ENCODE peak calls at places on chromosomes 11 and 22, in ten cellular contexts. K is body of pancreas, M is A549, O is spleen, Y is uterus, S is adrenal gland, G is ovary, T is tibial nerve, L is HCT116, V is esophagus squamous epithelium. B is an unnamed sample.

GRCh38 chr22:21942407-21942895 is 10.2 kb downstream of the PPM1F start:
- DNase-seq in K (no peak), M (peak), O (peak), Y (peak), S (peak), G (no peak), T (peak), L (peak), V (no peak), B (no peak)

GRCh38 chr22:35308480-35308945 is 8.8 kb downstream of the TOM1 start:
- DNase-seq in K (no peak), M (no peak), O (no peak), Y (no peak), S (no peak), G (no peak), T (no peak), L (no peak), V (no peak), B (no peak)

GRCh38 chr11:130434521-130435223 is 6.3 kb upstream of the ADAMTS8 start:
- DNase-seq in K (peak), M (peak), O (peak), Y (peak), S (peak), G (peak), T (peak), L (peak), V (no peak), B (peak)

GRCh38 chr11:121154473-121154872 is 53.4 kb downstream of the TECTA start:
- DNase-seq in K (no peak), M (no peak), O (no peak), Y (no peak), S (no peak), G (no peak), T (no peak), L (no peak), V (no peak), B (no peak)

GRCh38 chr22:45884201-45885067 is 92.5 kb downstream of the WNT7B start:
- DNase-seq in K (no peak), M (no peak), O (peak), Y (peak), S (no peak), G (no peak), T (no peak), L (no peak), V (no peak), B (no peak)

GRCh38 chr11:72113170-72113808 is 794 bp upstream of the ANAPC15 start:
- DNase-seq in K (no peak), M (no peak), O (no peak), Y (no peak), S (no peak), G (no peak), T (no peak), L (no peak), V (no peak), B (peak)

GRCh38 chr11:3044004-3044403 is 13.2 kb downstream of the CARS1 start:
- DNase-seq in K (no peak), M (no peak), O (peak), Y (no peak), S (peak), G (no peak), T (no peak), L (no peak), V (no peak), B (no peak)

GRCh38 chr11:44681698-44682097 is 45.1 kb upstream of the TSPAN18 start:
- DNase-seq in K (no peak), M (no peak), O (no peak), Y (no peak), S (peak), G (no peak), T (no peak), L (no peak), V (no peak), B (no peak)

GRCh38 chr11:128725630-128726461 is 32.0 kb downstream of the FLI1 start:
- DNase-seq in K (no peak), M (no peak), O (peak), Y (no peak), S (peak), G (no peak), T (peak), L (no peak), V (peak), B (no peak)

GRCh38 chr11:67507242-67507890 is 596 bp downstream of the CDK2AP2 start:
- DNase-seq in K (peak), M (peak), O (no peak), Y (no peak), S (peak), G (no peak), T (peak), L (peak), V (no peak), B (no peak)

GRCh38 chr11:67508486-67509121 is 642 bp upstream of the CDK2AP2 start:
- DNase-seq in K (peak), M (peak), O (peak), Y (peak), S (peak), G (peak), T (peak), L (peak), V (peak), B (peak)

GRCh38 chr11:67506426-67507032 is 1.4 kb upstream of the PITPNM1 start:
- DNase-seq in K (no peak), M (no peak), O (no peak), Y (no peak), S (no peak), G (no peak), T (no peak), L (no peak), V (no peak), B (no peak)

GRCh38 chr11:67510023-67510345 is 2.0 kb upstream of the CDK2AP2 start:
- DNase-seq in K (no peak), M (no peak), O (no peak), Y (no peak), S (no peak), G (no peak), T (no peak), L (no peak), V (no peak), B (no peak)

GRCh38 chr11:67507891-67508485 is at the start of gene CDK2AP2:
- DNase-seq in K (peak), M (peak), O (peak), Y (peak), S (peak), G (peak), T (peak), L (peak), V (peak), B (peak)
- TF ChIP-seq POLR2A in K (peak), M (peak), O (peak), Y (peak), S (peak), G (peak), T (peak), L (peak), V (peak), B (no peak)

DNA sequence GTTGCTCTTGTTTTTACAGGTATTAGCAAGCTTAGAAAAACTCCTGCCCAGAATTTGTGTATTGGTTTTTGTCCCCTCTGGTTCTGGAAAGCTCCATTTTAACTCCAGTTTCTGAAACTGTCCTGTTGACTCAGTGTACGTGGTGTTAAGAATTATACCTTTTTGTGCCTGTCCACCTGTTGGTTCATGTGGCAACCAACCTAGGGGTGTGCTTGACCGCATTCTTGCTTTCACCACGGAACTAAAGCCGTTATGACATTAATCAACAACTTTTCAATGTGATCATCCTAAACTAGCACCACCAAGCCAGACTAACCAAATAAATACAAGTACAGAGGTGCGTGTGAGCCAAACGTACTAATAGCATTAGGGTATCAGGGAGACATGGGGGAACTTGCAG is 56.0 kb upstream of the PTH start:
- DNase-seq in K (no peak), M (no peak), O (no peak), Y (no peak), S (no peak), G (no peak), T (no peak), L (no peak), V (no peak), B (no peak)
- TF ChIP-seq POLR2A in K (no peak), M (no peak), O (no peak), Y (no peak), S (no peak), G (no peak), T (no peak), L (no peak), V (no peak), B (no peak)

DNA sequence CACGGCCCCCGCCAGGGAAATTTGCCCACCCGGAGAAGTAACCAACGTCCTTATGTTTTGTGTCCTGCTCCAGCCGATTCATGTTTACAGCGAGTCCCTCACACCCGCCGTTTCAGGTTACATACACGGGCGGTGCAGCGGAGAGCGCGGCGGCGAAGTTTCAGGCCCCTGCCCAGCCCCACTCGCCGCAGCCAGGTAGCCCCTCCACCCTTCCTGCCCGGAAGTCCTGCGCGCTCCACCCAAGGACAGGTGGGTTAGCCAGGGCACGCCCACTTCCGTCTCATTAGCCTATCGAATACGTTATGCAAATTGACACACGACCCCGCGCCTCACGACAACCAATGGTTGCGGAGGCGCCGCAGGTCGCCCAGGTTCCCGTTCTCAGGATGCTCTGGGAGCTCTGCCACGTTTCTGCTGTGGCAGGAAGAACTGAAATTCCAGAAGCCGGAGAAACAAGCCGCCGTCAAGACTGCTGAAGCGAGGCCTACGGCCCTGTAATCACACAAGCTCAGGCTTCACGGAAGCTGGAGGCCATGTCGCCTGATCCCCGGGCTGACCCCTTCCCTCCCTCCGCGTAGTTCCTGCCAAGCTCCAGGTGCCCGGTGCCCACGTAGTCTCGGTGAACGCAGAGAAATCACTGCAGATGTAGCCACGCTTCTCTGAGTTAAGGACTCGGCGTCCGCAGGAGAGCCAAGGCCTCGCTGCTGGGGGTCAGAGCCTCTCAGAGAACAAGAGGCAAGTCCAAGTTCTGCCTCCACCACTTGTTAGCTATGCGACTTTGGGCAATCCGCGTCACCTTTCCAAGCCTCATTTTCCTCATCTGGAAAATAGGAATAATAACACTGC is 22.4 kb upstream of the MYH9 start:
- DNase-seq in K (peak), M (no peak), O (peak), Y (peak), S (peak), G (peak), T (no peak), L (peak), V (peak), B (peak)
- TF ChIP-seq POLR2A in K (peak), M (no peak), O (no peak), Y (no peak), S (peak), G (peak), T (no peak), L (peak), V (no peak), B (no peak)

DNA sequence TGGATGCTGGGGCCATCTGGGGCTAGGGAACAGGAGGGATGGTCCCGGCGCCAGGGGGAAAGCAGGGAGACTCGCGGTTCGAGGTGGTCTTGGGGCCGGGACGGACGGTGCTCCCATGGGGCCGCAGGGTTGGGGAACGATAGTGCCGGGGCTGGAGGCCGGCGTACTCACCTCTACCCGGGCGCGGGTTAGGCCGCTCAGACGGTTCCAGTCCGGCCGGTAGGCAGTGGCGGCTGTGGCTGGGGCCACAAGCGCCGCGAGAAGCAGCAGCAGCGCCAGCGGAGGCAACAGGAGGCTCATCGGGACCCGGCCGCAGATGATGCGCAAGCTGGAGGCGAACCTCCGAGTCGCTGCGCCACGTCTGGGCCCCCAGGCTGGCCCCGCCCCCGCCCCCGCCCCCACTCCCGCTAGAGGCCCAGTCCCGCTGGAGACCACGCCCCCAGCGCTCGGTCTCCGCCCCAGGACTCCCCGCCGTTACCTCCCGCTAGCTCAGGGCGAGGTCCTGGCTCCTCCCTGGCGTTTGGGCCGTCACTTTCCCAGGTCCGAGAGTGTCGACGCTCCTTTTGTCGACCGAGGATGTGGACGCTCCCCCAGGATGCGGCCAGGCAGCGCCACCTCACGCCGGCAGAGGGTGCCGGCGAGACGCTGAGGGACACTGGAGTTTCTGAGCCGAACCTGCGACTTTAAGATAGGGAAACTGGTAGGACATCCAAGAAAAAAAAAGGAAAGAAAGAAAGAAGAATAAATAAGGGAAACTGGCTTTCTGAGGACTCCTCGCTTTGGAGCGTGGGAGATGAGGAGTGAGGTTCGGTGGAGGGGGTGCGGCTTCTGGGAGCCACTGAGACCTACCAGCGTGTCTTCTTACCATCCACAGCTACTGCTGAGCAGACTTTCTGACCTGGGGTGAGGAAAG is at the start of gene SELENOM:
- DNase-seq in K (peak), M (peak), O (peak), Y (peak), S (peak), G (peak), T (peak), L (peak), V (peak), B (peak)
- TF ChIP-seq POLR2A in K (peak), M (peak), O (no peak), Y (peak), S (peak), G (peak), T (peak), L (no peak), V (peak), B (no peak)

GRCh38 chr11:65401073-65401802 is 14.8 kb downstream of the FRMD8 start:
- DNase-seq in K (no peak), M (no peak), O (no peak), Y (no peak), S (no peak), G (no peak), T (no peak), L (no peak), V (no peak), B (no peak)

GRCh38 chr11:65401803-65402248 is 15.4 kb downstream of the FRMD8 start:
- DNase-seq in K (no peak), M (no peak), O (no peak), Y (no peak), S (no peak), G (no peak), T (no peak), L (no peak), V (no peak), B (no peak)

GRCh38 chr11:65399249-65399648 is 12.8 kb downstream of the FRMD8 start:
- DNase-seq in K (no peak), M (no peak), O (no peak), Y (no peak), S (no peak), G (no peak), T (no peak), L (no peak), V (no peak), B (no peak)

GRCh38 chr11:65399845-65400244 is 13.4 kb downstream of the FRMD8 start:
- DNase-seq in K (no peak), M (no peak), O (no peak), Y (no peak), S (no peak), G (no peak), T (no peak), L (no peak), V (no peak), B (no peak)

DNA sequence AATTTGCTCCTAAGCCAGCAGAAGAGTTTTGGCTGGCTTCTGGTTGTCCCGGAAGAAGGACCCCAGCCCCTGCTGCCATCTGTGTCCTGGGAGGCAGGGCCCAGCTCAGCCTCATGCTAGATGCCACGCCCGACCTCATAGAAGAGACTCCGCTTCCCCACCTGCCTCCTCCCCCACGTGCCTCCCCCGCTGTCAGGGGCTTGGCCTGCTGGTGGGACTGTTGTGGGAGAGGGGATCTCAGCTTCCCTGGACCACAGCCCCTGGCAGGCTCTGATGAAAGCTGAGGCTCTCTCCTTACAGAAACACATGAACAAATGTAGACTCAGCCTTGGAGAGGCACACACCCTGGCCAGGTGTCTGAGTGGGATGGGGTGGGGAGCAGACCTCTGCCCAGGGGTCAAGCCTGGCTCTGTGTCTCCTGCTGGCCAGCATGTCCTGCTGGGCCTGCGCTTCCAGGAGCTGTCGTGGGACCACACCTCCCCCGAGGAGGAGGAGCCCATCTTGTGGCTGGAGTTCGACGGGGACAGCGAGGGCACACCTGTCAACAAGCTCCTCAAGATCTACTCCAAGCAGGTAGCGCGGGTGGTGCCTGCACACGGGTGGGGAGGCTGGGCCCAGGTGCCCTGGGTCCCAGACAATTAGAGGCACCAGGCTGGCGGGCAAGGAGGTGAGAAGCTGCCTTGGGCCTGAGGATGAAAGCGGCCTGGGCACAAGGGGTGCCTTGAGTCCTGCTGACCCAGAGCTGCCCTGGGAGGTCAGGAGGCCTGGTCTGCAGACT is 14.0 kb downstream of the FRMD8 start:
- DNase-seq in K (no peak), M (no peak), O (no peak), Y (no peak), S (no peak), G (no peak), T (no peak), L (no peak), V (no peak), B (no peak)
- TF ChIP-seq POLR2A in K (no peak), M (no peak), O (no peak), Y (no peak), S (no peak), G (no peak), T (no peak), L (no peak), V (no peak), B (no peak)

DNA sequence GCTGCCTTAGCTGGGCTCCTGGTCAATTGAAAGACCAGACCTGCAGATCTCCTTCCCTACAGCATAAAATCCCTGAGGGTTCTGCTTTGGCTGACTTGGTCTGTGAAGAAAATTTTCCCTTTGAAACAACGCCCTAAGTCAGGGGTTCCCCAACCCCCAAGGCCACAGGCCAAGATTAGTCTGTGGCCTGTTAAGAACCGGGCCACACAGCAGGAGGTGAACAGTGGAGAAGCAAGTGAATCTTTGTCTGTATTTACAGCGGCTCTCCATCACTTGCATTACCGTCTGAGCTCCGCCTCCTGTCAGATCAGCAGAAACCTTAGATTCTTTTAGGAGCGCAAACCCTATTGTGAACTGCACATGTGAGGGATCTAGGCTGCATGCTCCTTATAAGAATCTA is 38.2 kb downstream of the CCDC83 start:
- DNase-seq in K (no peak), M (no peak), O (no peak), Y (no peak), S (no peak), G (no peak), T (no peak), L (no peak), V (no peak), B (no peak)
- TF ChIP-seq POLR2A in K (no peak), M (no peak), O (no peak), Y (no peak), S (no peak), G (no peak), T (no peak), L (no peak), V (no peak), B (no peak)

GRCh38 chr11:10307022-10307410 is 2.1 kb downstream of the ADM start:
- DNase-seq in K (no peak), M (peak), O (no peak), Y (no peak), S (no peak), G (no peak), T (no peak), L (no peak), V (no peak), B (no peak)

GRCh38 chr11:10305964-10306918 is 1.4 kb downstream of the ADM start:
- DNase-seq in K (peak), M (peak), O (peak), Y (peak), S (no peak), G (no peak), T (no peak), L (no peak), V (no peak), B (peak)

GRCh38 chr11:10303558-10304363 is 1.1 kb upstream of the ADM start:
- DNase-seq in K (peak), M (peak), O (peak), Y (no peak), S (peak), G (no peak), T (no peak), L (no peak), V (no peak), B (peak)

GRCh38 chr11:10304495-10305261 is at the start of gene ADM:
- DNase-seq in K (peak), M (peak), O (peak), Y (peak), S (peak), G (peak), T (peak), L (peak), V (peak), B (peak)

GRCh38 chr11:10305262-10305963 is 540 bp downstream of the ADM start:
- DNase-seq in K (peak), M (no peak), O (peak), Y (peak), S (no peak), G (peak), T (no peak), L (no peak), V (no peak), B (peak)
- TF ChIP-seq POLR2A in K (no peak), M (no peak), O (no peak), Y (no peak), S (no peak), G (no peak), T (no peak), L (no peak), V (no peak), B (no peak)

DNA sequence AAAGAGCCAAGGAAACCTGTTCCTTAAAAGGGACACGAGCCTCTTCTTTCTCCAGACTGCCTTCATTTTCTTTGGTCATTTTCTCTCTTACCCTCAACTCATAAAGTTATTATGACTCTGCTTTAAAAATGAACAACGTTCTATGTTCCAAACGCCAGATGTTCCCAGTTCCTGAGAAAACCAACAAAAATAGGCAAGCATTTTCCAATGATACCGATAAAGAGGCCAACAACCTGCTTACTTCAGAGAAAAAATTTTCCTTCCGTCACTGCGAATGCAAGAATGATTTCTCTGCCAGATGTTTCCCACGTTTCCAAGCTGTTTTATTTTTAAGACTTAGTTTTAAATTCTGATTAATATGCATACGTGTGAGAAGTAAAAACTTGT is 315 bp upstream of the TRPC6 start:
- DNase-seq in K (no peak), M (no peak), O (no peak), Y (no peak), S (no peak), G (no peak), T (no peak), L (no peak), V (no peak), B (no peak)
- TF ChIP-seq POLR2A in K (no peak), M (no peak), O (no peak), Y (no peak), S (no peak), G (no peak), T (no peak), L (no peak), V (no peak), B (no peak)